ENCODE peak calls at places on chromosomes 16 and 17, in four cellular contexts. Q, A, I and S are unnamed samples.

GRCh38 chr16:2090819-2091721 is 43.3 kb downstream of the TSC2 start:
- DNase-seq in Q (no peak), A (peak), I (peak), S (peak)

GRCh38 chr17:69761011-69761410 is 314.0 kb upstream of the KCNJ16 start:
- DNase-seq in Q (no peak), A (no peak), I (no peak), S (no peak)

GRCh38 chr16:2035431-2036199 is 8.9 kb downstream of the NHERF2 start:
- DNase-seq in Q (peak), A (no peak), I (no peak), S (peak)

GRCh38 chr16:1778200-1779179 is 3.9 kb downstream of the SPSB3 start:
- DNase-seq in Q (no peak), A (no peak), I (no peak), S (no peak)

GRCh38 chr17:27578718-27579085 is 52.3 kb upstream of the LGALS9 start:
- DNase-seq in Q (peak), A (no peak), I (peak), S (no peak)

GRCh38 chr16:14409563-14409962 is 220.5 kb downstream of the PARN start:
- DNase-seq in Q (peak), A (no peak), I (no peak), S (no peak)

GRCh38 chr17:27944546-27945332 is 51.6 kb upstream of the LYRM9 start:
- DNase-seq in Q (no peak), A (no peak), I (no peak), S (no peak)

GRCh38 chr17:43880420-43880991 is 26.8 kb downstream of the MPP2 start:
- DNase-seq in Q (peak), A (no peak), I (peak), S (peak)

GRCh38 chr17:8393470-8394231 is 4.0 kb downstream of the RNF222 start:
- DNase-seq in Q (no peak), A (no peak), I (no peak), S (no peak)

GRCh38 chr16:68445458-68445857 is 2.9 kb downstream of the SMPD3 start:
- DNase-seq in Q (peak), A (no peak), I (peak), S (peak)

GRCh38 chr16:60077791-60078280 is 1343.7 kb upstream of the GOT2 start:
- DNase-seq in Q (no peak), A (no peak), I (no peak), S (no peak)

GRCh38 chr17:8188408-8188839 is 1.6 kb downstream of the BORCS6 start:
- DNase-seq in Q (no peak), A (no peak), I (no peak), S (no peak)

GRCh38 chr17:75734674-75735294 is 13.5 kb downstream of the ITGB4 start:
- DNase-seq in Q (peak), A (no peak), I (no peak), S (no peak)

GRCh38 chr16:3983081-3983520 is 102.6 kb upstream of the CREBBP start:
- DNase-seq in Q (peak), A (peak), I (peak), S (peak)

DNA sequence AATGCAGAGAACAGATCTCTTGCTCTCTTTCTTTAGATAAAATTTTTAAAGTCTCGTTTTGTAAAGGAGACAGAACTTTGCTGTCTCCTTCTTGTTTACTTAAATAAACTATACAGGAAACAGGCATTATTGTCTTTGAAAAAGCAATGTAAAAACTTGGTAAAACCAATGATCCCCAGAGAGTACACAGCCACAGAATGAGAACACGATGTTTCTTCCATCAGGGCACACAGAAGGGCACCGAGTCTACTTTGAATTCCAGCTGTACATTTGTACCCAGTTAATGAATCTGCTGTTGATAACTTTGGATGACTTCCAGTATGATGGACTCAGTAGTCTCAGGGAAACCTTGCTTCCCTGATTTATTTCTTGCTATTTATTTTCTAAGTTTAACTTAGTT is 8.1 kb upstream of the TMEM100 start:
- DNase-seq in Q (no peak), A (no peak), I (no peak), S (no peak)
- TF ChIP-seq RFX5 in Q (no peak), A (no peak), I (no peak), S (no peak)

GRCh38 chr16:11309895-11310633 is 28.9 kb upstream of the PRM1 start:
- DNase-seq in Q (peak), A (no peak), I (no peak), S (no peak)
- TF ChIP-seq EP300 in Q (peak), A (no peak), I (no peak), S (no peak)

GRCh38 chr17:67514998-67515397 is 137.9 kb downstream of the PITPNC1 start:
- DNase-seq in Q (no peak), A (no peak), I (no peak), S (no peak)
- TF ChIP-seq YY1 in Q (no peak), A (no peak), I (no peak), S (no peak)

DNA sequence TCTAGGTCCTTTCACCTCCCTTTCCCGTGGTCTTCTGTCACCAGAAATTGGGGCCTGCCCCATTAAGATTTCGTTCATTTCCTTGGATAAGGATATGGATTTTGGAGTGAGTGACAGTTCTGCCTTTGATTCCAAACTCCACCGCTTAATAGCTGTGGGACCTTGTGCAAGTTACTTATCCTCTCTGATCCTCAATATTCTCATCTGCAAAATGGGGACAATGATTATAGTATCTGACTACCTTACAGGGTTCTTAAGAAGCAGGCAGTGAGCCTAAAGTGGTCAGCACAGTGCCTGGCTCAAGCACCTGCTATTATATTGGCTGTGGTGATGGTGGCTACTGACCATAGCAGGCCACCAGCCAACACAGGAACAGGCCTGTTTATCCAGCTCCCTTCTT is 15.6 kb downstream of the TBKBP1 start:
- DNase-seq in Q (no peak), A (no peak), I (no peak), S (no peak)
- TF ChIP-seq RFX5 in Q (no peak), A (no peak), I (no peak), S (no peak)